ENCODE peak calls at places on chromosome 22, in ten cellular contexts. K is CD4-positive, CD25-positive, alpha-beta regulatory T cell; S is NCI-H2171 treated with DMSO at 0.1 percent for 48 hours; R is MM.1S; J is activated naive CD4-positive, alpha-beta T cell treated with Interleukin-2 at 50 U/mL for 16 hours; N is IMR-90; Z is GM13976; T is Caki2; C is astrocyte of the cerebellum; O is stimulated activated naive B cell treated with anti-CD40 and anti-IgM and Interleukin-4, amounts not matched to agents 10 μg/mL and 1 μg/mL and 100 μg/mL, for 72 hours. Q is an unnamed sample.
A peak's percentile ranks its signal among the peaks of the same experiment; 100 is the strongest.

GRCh38 chr22:37905534-37906363 is at the start of gene MICALL1:
- DNase-seq in K (peak; percentile 64), S (peak; percentile 57), R (peak; percentile 80), J (peak; percentile 64), N (peak; percentile 67), Z (peak; percentile 96), T (peak; percentile 89), C (no peak), O (peak; percentile 67), Q (no peak)

GRCh38 chr22:38657248-38657909 is 941 bp downstream of the CBY1 start:
- DNase-seq in K (no peak), S (no peak), R (peak; percentile 24), J (peak; percentile 37), N (no peak), Z (peak; percentile 60), T (peak; percentile 19), C (no peak), O (peak; percentile 18), Q (no peak)

GRCh38 chr22:28894320-28894719 is 10.9 kb downstream of the ZNRF3 start:
- DNase-seq in K (no peak), S (peak; percentile 97), R (no peak), J (no peak), N (no peak), Z (no peak), T (no peak), C (no peak), O (no peak), Q (no peak)

GRCh38 chr22:38870312-38870741 is 1.7 kb downstream of the CBX6 start:
- DNase-seq in K (peak; percentile 78), S (peak; percentile 86), R (peak; percentile 82), J (peak; percentile 90), N (peak; percentile 78), Z (peak; percentile 82), T (peak; percentile 71), C (peak; percentile 65), O (peak; percentile 79), Q (peak; percentile 79)

GRCh38 chr22:29003975-29004646 is 57.5 kb downstream of the C22orf31 start:
- DNase-seq in K (no peak), S (peak; percentile 67), R (no peak), J (no peak), N (no peak), Z (no peak), T (no peak), C (no peak), O (no peak), Q (no peak)

GRCh38 chr22:41397143-41397811 is 15.5 kb downstream of the TEF start:
- DNase-seq in K (no peak), S (no peak), R (no peak), J (no peak), N (no peak), Z (no peak), T (no peak), C (no peak), O (no peak), Q (no peak)

GRCh38 chr22:36164621-36165020 is 4.1 kb upstream of the APOL3 start:
- DNase-seq in K (no peak), S (no peak), R (no peak), J (no peak), N (no peak), Z (no peak), T (no peak), C (no peak), O (no peak), Q (no peak)

GRCh38 chr22:41382098-41382578 is 396 bp downstream of the TEF start:
- DNase-seq in K (peak; percentile 61), S (peak; percentile 72), R (peak; percentile 32), J (peak; percentile 58), N (no peak), Z (peak; percentile 90), T (no peak), C (no peak), O (peak; percentile 48), Q (no peak)

GRCh38 chr22:45649809-45650208 is 21.8 kb upstream of the ATXN10 start:
- DNase-seq in K (no peak), S (no peak), R (no peak), J (no peak), N (no peak), Z (no peak), T (no peak), C (no peak), O (no peak), Q (no peak)

GRCh38 chr22:37208401-37209139 is 3.7 kb downstream of the SSTR3 start:
- DNase-seq in K (no peak), S (no peak), R (no peak), J (no peak), N (no peak), Z (no peak), T (no peak), C (no peak), O (no peak), Q (no peak)

GRCh38 chr22:22111267-22111751 is 128.7 kb upstream of the TOP3B start:
- DNase-seq in K (no peak), S (peak; percentile 5), R (no peak), J (peak; percentile 48), N (peak; percentile 95), Z (peak; percentile 82), T (peak; percentile 88), C (peak; percentile 46), O (peak; percentile 81), Q (no peak)

GRCh38 chr22:34812631-34813030 is 253.3 kb upstream of the ISX start:
- DNase-seq in K (no peak), S (no peak), R (no peak), J (no peak), N (no peak), Z (no peak), T (peak; percentile 90), C (no peak), O (no peak), Q (no peak)

GRCh38 chr22:48049116-48049515 is 1286.7 kb downstream of the TBC1D22A start:
- DNase-seq in K (no peak), S (no peak), R (no peak), J (no peak), N (no peak), Z (no peak), T (no peak), C (no peak), O (no peak), Q (no peak)

GRCh38 chr22:30705710-30706651 is 11.3 kb downstream of the OSBP2 start:
- DNase-seq in K (peak; percentile 20), S (peak; percentile 99), R (peak; percentile 73), J (no peak), N (peak; percentile 80), Z (peak; percentile 41), T (no peak), C (peak; percentile 88), O (no peak), Q (no peak)

GRCh38 chr22:20029550-20030225 is 8.8 kb downstream of the TANGO2 start:
- DNase-seq in K (no peak), S (no peak), R (no peak), J (no peak), N (no peak), Z (no peak), T (no peak), C (no peak), O (no peak), Q (no peak)

GRCh38 chr22:36745301-36745995 is 30.5 kb downstream of the IFT27 start:
- DNase-seq in K (no peak), S (no peak), R (no peak), J (no peak), N (no peak), Z (no peak), T (no peak), C (no peak), O (no peak), Q (no peak)

GRCh38 chr22:29078869-29079207 is 6.0 kb downstream of the KREMEN1 start:
- DNase-seq in K (no peak), S (no peak), R (no peak), J (no peak), N (no peak), Z (no peak), T (no peak), C (no peak), O (no peak), Q (no peak)

GRCh38 chr22:17260950-17261349 is 41.7 kb upstream of the ADA2 start:
- DNase-seq in K (no peak), S (no peak), R (no peak), J (no peak), N (no peak), Z (no peak), T (no peak), C (no peak), O (no peak), Q (no peak)

GRCh38 chr22:42116848-42117424 is 13.7 kb downstream of the CYP2D6 start:
- DNase-seq in K (no peak), S (no peak), R (no peak), J (no peak), N (peak; percentile 4), Z (no peak), T (no peak), C (no peak), O (no peak), Q (no peak)

GRCh38 chr22:43561421-43562178 is 149.8 kb downstream of the MPPED1 start:
- DNase-seq in K (no peak), S (peak; percentile 94), R (no peak), J (no peak), N (no peak), Z (no peak), T (no peak), C (no peak), O (no peak), Q (no peak)

GRCh38 chr22:38230108-38230825 is 28.5 kb downstream of the MAFF start:
- DNase-seq in K (peak; percentile 39), S (no peak), R (no peak), J (peak; percentile 49), N (no peak), Z (peak; percentile 79), T (no peak), C (no peak), O (no peak), Q (no peak)

GRCh38 chr22:19522190-19522880 is 1.9 kb downstream of the CLDN5 start:
- DNase-seq in K (no peak), S (peak; percentile 86), R (no peak), J (no peak), N (no peak), Z (no peak), T (no peak), C (no peak), O (no peak), Q (no peak)

GRCh38 chr22:17712441-17712840 is 61.8 kb downstream of the BID start:
- DNase-seq in K (no peak), S (no peak), R (no peak), J (no peak), N (peak; percentile 77), Z (no peak), T (no peak), C (no peak), O (no peak), Q (no peak)

GRCh38 chr22:47307812-47308211 is 545.4 kb downstream of the TBC1D22A start:
- DNase-seq in K (no peak), S (no peak), R (no peak), J (no peak), N (peak; percentile 49), Z (no peak), T (no peak), C (no peak), O (no peak), Q (no peak)

GRCh38 chr22:28769394-28770085 is 3.0 kb upstream of the CCDC117 start:
- DNase-seq in K (no peak), S (no peak), R (no peak), J (no peak), N (no peak), Z (no peak), T (no peak), C (no peak), O (no peak), Q (no peak)

GRCh38 chr22:29313126-29314071 is 2.1 kb downstream of the RASL10A start:
- DNase-seq in K (no peak), S (no peak), R (no peak), J (no peak), N (no peak), Z (peak; percentile 73), T (no peak), C (no peak), O (no peak), Q (peak; percentile 79)

GRCh38 chr22:20221421-20222340 is 46.4 kb downstream of the RTN4R start:
- DNase-seq in K (no peak), S (no peak), R (no peak), J (no peak), N (no peak), Z (no peak), T (no peak), C (no peak), O (no peak), Q (no peak)

GRCh38 chr22:45977551-45978274 is 751 bp upstream of the WNT7B start:
- DNase-seq in K (no peak), S (peak; percentile 59), R (no peak), J (peak; percentile 4), N (peak; percentile 22), Z (no peak), T (peak; percentile 45), C (no peak), O (no peak), Q (no peak)

Q was measured in iPS DF 6.9.